ENCODE peak calls at places on chromosomes 4 and X, in five cellular contexts. G is Peyer's patch, B is tibial nerve, W is right lobe of liver, T is cardiac muscle cell. K is an unnamed sample.

GRCh38 chrX:116417214-116417613 is 19.2 kb upstream of the SLC6A14 start:
- DNase-seq in G (no peak), B (no peak), W (no peak), T (no peak), K (no peak)

GRCh38 chrX:40808203-40808602 is 72.9 kb upstream of the MED14 start:
- DNase-seq in G (no peak), B (no peak), W (no peak), T (no peak), K (no peak)

GRCh38 chr4:3657917-3658913 is 108.0 kb upstream of the ADRA2C start:
- DNase-seq in G (no peak), B (no peak), W (no peak), T (peak), K (no peak)

GRCh38 chr4:82798168-82799005 is at the start of gene SCD5:
- DNase-seq in G (no peak), B (peak), W (peak), T (peak), K (no peak)

GRCh38 chrX:43958529-43958928 is 14.7 kb downstream of the NDP start:
- DNase-seq in G (no peak), B (no peak), W (no peak), T (peak), K (peak)

GRCh38 chr4:101604976-101605375 is 185.6 kb upstream of the BANK1 start:
- DNase-seq in G (no peak), B (no peak), W (no peak), T (no peak), K (no peak)

GRCh38 chrX:129785160-129785947 is 5.6 kb downstream of the SASH3 start:
- DNase-seq in G (no peak), B (no peak), W (no peak), T (no peak), K (no peak)

GRCh38 chr4:7416745-7417432 is 17.8 kb downstream of the PSAPL1 start:
- DNase-seq in G (no peak), B (no peak), W (no peak), T (no peak), K (no peak)

GRCh38 chr4:137949746-137950145 is 292.4 kb downstream of the SLC7A11 start:
- DNase-seq in G (no peak), B (no peak), W (no peak), T (peak), K (no peak)

GRCh38 chrX:113384628-113385027 is 544.0 kb upstream of the AMOT start:
- DNase-seq in G (no peak), B (no peak), W (no peak), T (peak), K (no peak)

GRCh38 chr4:156718226-156718625 is 253.4 kb downstream of the PDGFC start:
- DNase-seq in G (no peak), B (no peak), W (no peak), T (peak), K (no peak)

GRCh38 chr4:160044693-160045092 is 941.8 kb downstream of the RAPGEF2 start:
- DNase-seq in G (no peak), B (no peak), W (no peak), T (no peak), K (no peak)

GRCh38 chr4:176642472-176642871 is 150.2 kb downstream of the VEGFC start:
- DNase-seq in G (no peak), B (no peak), W (no peak), T (no peak), K (no peak)

GRCh38 chrX:24034485-24034884 is 7.5 kb upstream of the KLHL15 start:
- DNase-seq in G (no peak), B (no peak), W (no peak), T (no peak), K (no peak)

GRCh38 chr4:162803378-162803777 is 363.3 kb downstream of the NAF1 start:
- DNase-seq in G (no peak), B (no peak), W (no peak), T (no peak), K (no peak)

GRCh38 chr4:152014280-152014679 is 253.5 kb upstream of the GATB start:
- DNase-seq in G (peak), B (no peak), W (no peak), T (no peak), K (no peak)

GRCh38 chr4:1204828-1205591 is 32.6 kb upstream of the SPON2 start:
- DNase-seq in G (peak), B (peak), W (peak), T (no peak), K (no peak)

GRCh38 chr4:76219299-76220055 is 5.9 kb upstream of the SCARB2 start:
- DNase-seq in G (no peak), B (no peak), W (no peak), T (peak), K (no peak)

GRCh38 chrX:44931441-44931973 is 58.5 kb downstream of the KDM6A start:
- DNase-seq in G (no peak), B (no peak), W (no peak), T (no peak), K (no peak)

GRCh38 chrX:139969286-139969685 is 4.0 kb upstream of the CXorf66 start:
- DNase-seq in G (no peak), B (no peak), W (no peak), T (no peak), K (no peak)

GRCh38 chrX:7586126-7586525 is 256.8 kb upstream of the VCX start:
- DNase-seq in G (no peak), B (no peak), W (no peak), T (no peak), K (no peak)

GRCh38 chr4:15914736-15915135 is 23.8 kb downstream of the FGFBP1 start:
- DNase-seq in G (no peak), B (no peak), W (no peak), T (no peak), K (no peak)

GRCh38 chr4:123478859-123479345 is 82.3 kb downstream of the SPRY1 start:
- DNase-seq in G (no peak), B (no peak), W (peak), T (peak), K (no peak)

GRCh38 chrX:128106630-128107029 is 54.4 kb upstream of the ACTRT1 start:
- DNase-seq in G (no peak), B (no peak), W (no peak), T (no peak), K (no peak)
- TF ChIP-seq CTCF in G (no peak), B (no peak), W (no peak), T (no peak), K (peak)

DNA sequence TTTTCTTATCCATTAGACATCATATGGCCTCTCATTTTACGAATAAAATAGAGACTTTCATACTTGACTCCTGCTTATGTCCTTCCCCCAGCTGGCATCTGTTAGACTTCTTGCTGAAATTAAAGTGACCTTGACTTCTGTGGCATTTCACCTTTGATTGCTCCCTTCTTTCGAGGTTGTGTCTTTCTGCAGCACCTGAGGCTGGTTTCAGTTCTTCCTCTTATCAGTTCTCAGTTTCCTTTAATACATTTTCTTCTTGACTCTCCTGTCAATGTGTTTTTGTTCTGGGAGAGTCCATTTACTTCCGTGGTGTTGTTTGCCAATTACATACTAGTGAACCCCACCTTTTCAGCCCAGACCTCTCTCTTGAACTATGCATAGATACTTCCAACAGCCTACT is 81.6 kb downstream of the RBPJ start:
- DNase-seq in G (no peak), B (no peak), W (no peak), T (no peak), K (no peak)
- H3K27ac ChIP-seq in G (no peak), B (no peak), W (no peak), T (no peak), K (no peak)

DNA sequence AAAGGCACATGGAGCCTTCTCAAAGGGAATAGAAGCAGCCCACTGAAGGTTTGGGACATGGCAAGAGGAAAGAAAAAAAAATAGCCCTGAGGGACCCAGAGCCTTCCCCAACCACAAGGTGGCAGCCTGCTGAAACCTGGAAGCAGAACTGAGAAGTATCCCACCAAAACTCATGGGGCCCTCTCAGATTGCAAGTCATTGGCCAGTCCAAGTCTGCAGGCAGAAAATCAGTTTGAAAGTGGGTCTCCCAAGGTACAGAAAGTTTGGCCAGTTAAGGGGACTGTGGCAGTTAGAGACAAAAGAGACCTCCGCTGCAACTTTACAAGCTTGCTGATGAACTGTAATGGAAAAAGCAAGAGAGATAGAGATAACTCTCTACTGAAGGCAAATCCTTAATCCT is 155.8 kb downstream of the ANTXR2 start:
- DNase-seq in G (peak), B (no peak), W (peak), T (peak), K (no peak)
- TF ChIP-seq CTCF in G (peak), B (no peak), W (peak), T (peak), K (peak)

GRCh38 chr4:158051401-158052235 is 121.2 kb downstream of the GASK1B start:
- DNase-seq in G (no peak), B (no peak), W (no peak), T (peak), K (no peak)

GRCh38 chr4:158053086-158053485 is 119.7 kb downstream of the GASK1B start:
- DNase-seq in G (no peak), B (no peak), W (no peak), T (no peak), K (no peak)

GRCh38 chr4:158046345-158046744 is 126.5 kb downstream of the GASK1B start:
- DNase-seq in G (no peak), B (no peak), W (no peak), T (peak), K (no peak)

GRCh38 chr4:158053801-158054200 is 119.0 kb downstream of the GASK1B start:
- DNase-seq in G (no peak), B (no peak), W (no peak), T (no peak), K (no peak)

DNA sequence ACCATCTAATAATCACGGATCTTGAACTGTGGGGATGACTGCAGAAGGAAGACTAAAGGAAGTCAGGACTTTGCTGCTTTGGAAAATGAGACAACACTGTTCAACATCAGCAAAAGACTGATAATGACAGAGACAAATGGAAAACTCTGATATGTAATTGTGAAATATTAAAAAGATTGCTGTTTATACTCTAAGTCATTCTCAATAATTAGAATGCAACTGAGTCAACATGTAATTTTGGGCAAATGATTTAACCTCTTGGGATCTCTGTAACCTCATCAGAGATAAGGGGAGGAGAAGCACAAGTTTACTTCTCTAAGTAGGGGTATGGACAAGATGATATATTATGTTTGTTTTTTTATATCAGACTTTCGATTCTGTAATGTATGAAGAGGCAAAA is 121.9 kb downstream of the GASK1B start:
- DNase-seq in G (no peak), B (no peak), W (no peak), T (peak), K (no peak)
- H3K27ac ChIP-seq in G (peak), B (no peak), W (no peak), T (no peak), K (no peak)

GRCh38 chrX:25726539-25726938 is 411.6 kb upstream of the MAGEB18 start:
- DNase-seq in G (no peak), B (no peak), W (no peak), T (no peak), K (no peak)

GRCh38 chrX:25717122-25717521 is 421.0 kb upstream of the MAGEB18 start:
- DNase-seq in G (no peak), B (no peak), W (no peak), T (no peak), K (no peak)

GRCh38 chrX:25721564-25721963 is 416.6 kb upstream of the MAGEB18 start:
- DNase-seq in G (no peak), B (no peak), W (no peak), T (peak), K (no peak)
- TF ChIP-seq CTCF in G (no peak), B (no peak), W (no peak), T (peak), K (no peak)

GRCh38 chrX:141469469-141469868 is 115.1 kb downstream of the SPANXA1 start:
- DNase-seq in G (no peak), B (no peak), W (no peak), T (peak), K (no peak)
- H3K27ac ChIP-seq in G (no peak), B (no peak), W (no peak), T (no peak), K (peak)

GRCh38 chr4:120843840-120844527 is 78.5 kb downstream of the PRDM5 start:
- DNase-seq in G (no peak), B (no peak), W (no peak), T (no peak), K (no peak)
- TF ChIP-seq CTCF in G (no peak), B (no peak), W (no peak), T (peak), K (peak)

GRCh38 chr4:183830438-183830985 is 74.6 kb upstream of the STOX2 start:
- DNase-seq in G (no peak), B (no peak), W (no peak), T (no peak), K (no peak)
- H3K27ac ChIP-seq in G (peak), B (no peak), W (no peak), T (peak), K (no peak)

GRCh38 chr4:90419124-90419711 is 292.0 kb downstream of the CCSER1 start:
- DNase-seq in G (no peak), B (no peak), W (no peak), T (peak), K (no peak)
- TF ChIP-seq CTCF in G (no peak), B (peak), W (peak), T (peak), K (no peak)

GRCh38 chrX:73830489-73831414 is 267.8 kb downstream of the CHIC1 start:
- DNase-seq in G (no peak), B (no peak), W (no peak), T (no peak), K (no peak)

GRCh38 chrX:73829890-73830466 is 267.0 kb downstream of the CHIC1 start:
- DNase-seq in G (no peak), B (no peak), W (no peak), T (no peak), K (no peak)

GRCh38 chrX:73828080-73828720 is 265.2 kb downstream of the CHIC1 start:
- DNase-seq in G (no peak), B (no peak), W (no peak), T (no peak), K (no peak)

GRCh38 chrX:73832319-73832718 is 269.3 kb downstream of the CHIC1 start:
- DNase-seq in G (no peak), B (no peak), W (no peak), T (no peak), K (no peak)

GRCh38 chrX:73831500-73831899 is 268.5 kb downstream of the CHIC1 start:
- DNase-seq in G (no peak), B (no peak), W (no peak), T (no peak), K (no peak)
- H3K27ac ChIP-seq in G (no peak), B (no peak), W (no peak), T (no peak), K (no peak)

K was measured in keratinocyte.